ENCODE peak calls at places on chromosomes 3 and 15, in ten cellular contexts. V is endodermal cell; G is A549; B is ovary; D is mesendoderm; L is prostate gland; S is effector memory CD4-positive, alpha-beta T cell; R is Peyer's patch; Z is CD8-positive, alpha-beta T cell; T is body of pancreas. P is an unnamed sample.

GRCh38 chr3:154969366-154969765 is 110.8 kb upstream of the MME start:
- DNase-seq in V (no peak), G (no peak), B (no peak), D (no peak), L (no peak), S (no peak), R (no peak), Z (no peak), T (no peak), P (no peak)

GRCh38 chr15:60799885-60800728 is 321.2 kb upstream of the ICE2 start:
- DNase-seq in V (no peak), G (no peak), B (no peak), D (no peak), L (no peak), S (no peak), R (no peak), Z (no peak), T (no peak), P (no peak)

GRCh38 chr3:179610066-179610465 is 5.5 kb downstream of the NDUFB5 start:
- DNase-seq in V (no peak), G (no peak), B (no peak), D (no peak), L (no peak), S (no peak), R (no peak), Z (no peak), T (no peak), P (no peak)

GRCh38 chr3:179898024-179898423 is 138.7 kb downstream of the PEX5L start:
- DNase-seq in V (peak; percentile 81), G (peak; percentile 2), B (no peak), D (peak; percentile 97), L (no peak), S (no peak), R (no peak), Z (no peak), T (peak; percentile 38), P (no peak)

GRCh38 chr3:5568451-5568850 is 380.9 kb downstream of the EDEM1 start:
- DNase-seq in V (peak; percentile 76), G (no peak), B (no peak), D (peak; percentile 72), L (no peak), S (no peak), R (no peak), Z (no peak), T (no peak), P (no peak)

GRCh38 chr15:101807345-101807945 is 4.1 kb downstream of the OR4F6 start:
- DNase-seq in V (no peak), G (no peak), B (no peak), D (no peak), L (no peak), S (no peak), R (no peak), Z (no peak), T (no peak), P (no peak)

GRCh38 chr3:133377396-133377795 is 22.5 kb upstream of the BFSP2 start:
- DNase-seq in V (peak; percentile 67), G (peak; percentile 24), B (no peak), D (peak; percentile 64), L (no peak), S (no peak), R (no peak), Z (no peak), T (no peak), P (no peak)

GRCh38 chr3:21310176-21310575 is 440.8 kb downstream of the ZNF385D start:
- DNase-seq in V (no peak), G (no peak), B (no peak), D (no peak), L (no peak), S (no peak), R (no peak), Z (no peak), T (no peak), P (no peak)

GRCh38 chr15:74631935-74632560 is 16.4 kb downstream of the CLK3 start:
- DNase-seq in V (peak; percentile 92), G (peak; percentile 78), B (peak; percentile 67), D (peak; percentile 65), L (peak; percentile 50), S (no peak), R (peak; percentile 76), Z (peak; percentile 27), T (peak; percentile 74), P (peak; percentile 42)

GRCh38 chr15:90379263-90379662 is 8.8 kb upstream of the IQGAP1 start:
- DNase-seq in V (no peak), G (no peak), B (no peak), D (no peak), L (no peak), S (no peak), R (no peak), Z (no peak), T (no peak), P (no peak)

GRCh38 chr15:34799149-34799824 is 3.9 kb upstream of the ACTC1 start:
- DNase-seq in V (peak; percentile 71), G (no peak), B (no peak), D (peak; percentile 92), L (no peak), S (no peak), R (no peak), Z (no peak), T (peak; percentile 83), P (peak; percentile 92)

GRCh38 chr3:187741403-187742350 is 3.6 kb downstream of the BCL6 start:
- DNase-seq in V (peak; percentile 82), G (peak; percentile 61), B (peak; percentile 79), D (peak; percentile 80), L (peak; percentile 67), S (peak; percentile 46), R (peak; percentile 72), Z (peak; percentile 48), T (peak; percentile 78), P (peak; percentile 88)

GRCh38 chr15:59997070-59997701 is 6.9 kb upstream of the FOXB1 start:
- DNase-seq in V (peak; percentile 94), G (no peak), B (no peak), D (peak; percentile 41), L (no peak), S (no peak), R (no peak), Z (no peak), T (peak; percentile 11), P (no peak)

GRCh38 chr3:50853936-50854335 is 179.2 kb downstream of the DOCK3 start:
- DNase-seq in V (no peak), G (no peak), B (no peak), D (no peak), L (no peak), S (no peak), R (no peak), Z (no peak), T (no peak), P (no peak)

GRCh38 chr15:88233921-88234320 is 22.6 kb downstream of the NTRK3 start:
- DNase-seq in V (no peak), G (no peak), B (no peak), D (no peak), L (no peak), S (no peak), R (no peak), Z (no peak), T (no peak), P (no peak)

DNA sequence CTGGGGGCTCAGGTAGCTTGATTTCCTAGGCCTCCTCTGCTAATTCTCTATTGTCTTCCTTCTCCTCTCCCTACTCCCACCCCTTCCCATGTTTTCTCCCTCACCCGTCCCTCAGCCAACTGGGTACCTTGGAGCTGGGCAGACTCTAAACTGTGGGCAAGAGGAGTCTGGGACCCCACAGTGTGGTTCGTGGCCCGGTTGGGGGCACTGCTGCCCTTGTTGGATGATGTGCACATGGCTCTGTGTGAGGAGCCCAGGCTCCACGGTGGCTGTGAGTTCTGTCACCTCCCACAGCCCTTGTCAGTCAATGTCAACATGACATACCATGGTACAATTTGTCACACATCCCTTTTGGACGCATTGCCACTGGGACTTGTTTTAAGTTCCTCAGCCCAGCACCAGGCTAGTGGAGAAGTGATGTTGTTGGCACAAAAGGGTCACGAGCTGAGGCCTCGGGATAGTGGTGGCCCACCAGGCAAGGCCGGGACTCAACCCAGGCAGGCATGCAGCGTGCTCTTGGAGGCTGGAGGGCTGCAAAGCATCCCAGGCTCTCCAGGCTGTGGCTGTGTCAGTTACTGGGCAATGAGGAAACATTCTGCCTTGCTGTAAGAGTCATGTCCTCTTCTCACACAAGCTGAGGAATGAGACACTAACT is 142.3 kb downstream of the TLE3 start:
- DNase-seq in V (no peak), G (no peak), B (no peak), D (no peak), L (no peak), S (no peak), R (no peak), Z (no peak), T (no peak), P (no peak)
- H3K27ac ChIP-seq in V (no peak overlapping the region), G (no peak overlapping the region), B (no peak overlapping the region), D (no peak overlapping the region), L (no peak overlapping the region), S (no peak overlapping the region), R (no peak overlapping the region), Z (no peak overlapping the region), T (no peak overlapping the region), P (no peak overlapping the region)

GRCh38 chr15:67104453-67104852 is 39.1 kb downstream of the SMAD3 start:
- DNase-seq in V (no peak), G (no peak), B (no peak), D (no peak), L (no peak), S (no peak), R (no peak), Z (no peak), T (peak; percentile 37), P (no peak)
- H3K4me1 ChIP-seq in V (peaks cover 41% of the 10 kb centered on the region), G (peaks cover 97% of the 10 kb centered on the region), B (peaks cover 41% of the 10 kb centered on the region), D (peaks cover 26% of the 10 kb centered on the region), L (peaks cover 21% of the 10 kb centered on the region), S (peaks cover 75% of the 10 kb centered on the region), R (peaks cover 5% of the 10 kb centered on the region), Z (peaks cover 74% of the 10 kb centered on the region), T (peaks cover 79% of the 10 kb centered on the region), P (peaks cover 40% of the 10 kb centered on the region)

DNA sequence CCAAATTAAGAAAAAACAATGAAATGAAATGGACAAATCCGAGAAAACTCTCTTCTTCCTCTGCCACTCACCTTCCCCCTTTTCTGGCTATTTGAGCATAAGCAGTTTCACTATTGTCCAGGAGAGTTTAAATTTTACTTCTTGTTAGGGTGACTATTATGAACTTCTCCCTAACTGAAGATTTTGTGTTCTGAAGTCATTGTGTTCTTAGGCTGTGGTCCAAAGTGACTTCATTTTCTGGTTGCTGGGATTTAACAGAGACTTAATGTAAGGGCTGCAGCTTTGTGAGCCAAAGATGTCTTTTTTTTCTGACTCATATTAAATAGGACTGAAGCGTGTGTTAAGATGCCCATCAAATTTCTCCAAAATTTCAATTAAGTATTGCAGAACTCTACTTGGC is 46.5 kb upstream of the FSTL1 start:
- DNase-seq in V (no peak), G (no peak), B (no peak), D (no peak), L (peak; percentile 24), S (no peak), R (no peak), Z (no peak), T (no peak), P (no peak)
- H3K4me3 ChIP-seq in V (no peak overlapping the region), G (no peak overlapping the region), B (no peak overlapping the region), D (no peak overlapping the region), L (no peak overlapping the region), S (no peak overlapping the region), R (no peak overlapping the region), Z (no peak overlapping the region), T (no peak overlapping the region), P (no peak overlapping the region)

DNA sequence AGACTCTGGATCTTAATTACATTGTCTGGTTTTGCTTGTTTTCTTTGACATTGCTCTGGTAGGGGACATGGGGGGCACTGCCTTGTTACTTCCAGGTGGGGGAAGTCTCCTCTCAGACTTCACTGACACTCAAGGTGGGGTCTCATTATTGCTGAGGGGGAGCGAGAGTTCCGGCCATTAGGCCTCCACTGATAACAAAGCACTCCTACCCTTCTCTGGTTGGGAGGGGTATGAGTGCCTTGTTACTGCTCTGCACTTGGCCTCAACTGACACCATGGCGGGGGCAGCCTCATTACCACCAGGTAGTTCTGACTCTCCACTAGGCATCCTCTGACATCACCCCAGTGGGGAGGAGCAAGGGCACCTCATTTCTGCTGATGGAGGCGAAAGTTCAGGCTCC is 25.7 kb downstream of the SH3GL3 start:
- DNase-seq in V (no peak), G (no peak), B (no peak), D (no peak), L (no peak), S (no peak), R (no peak), Z (no peak), T (no peak), P (no peak)
- H3K27ac ChIP-seq in V (no peak overlapping the region), G (no peak overlapping the region), B (no peak overlapping the region), D (no peak overlapping the region), L (no peak overlapping the region), S (no peak overlapping the region), R (no peak overlapping the region), Z (no peak overlapping the region), T (no peak overlapping the region), P (no peak overlapping the region)

P was measured in heart left ventricle.